ENCODE peak calls at places on chromosomes 11 and 22, in nine cellular contexts. One of them, this sample, is unnamed.

GRCh38 chr11:19868281-19868821 is 155.7 kb downstream of the NAV2 start:
- DNase-seq in activated CD8-positive, alpha-beta memory T cell treated with anti-CD3 and anti-CD28 coated beads for 24 hours: no peak
- DNase-seq in DMS153: peak; percentile 54
- DNase-seq in GF-D8: no peak
- DNase-seq in neural crest cell: no peak
- DNase-seq in left ventricle myocardium superior: peak; percentile 37
- DNase-seq in NCI-H146: peak; percentile 26
- DNase-seq in CD8-positive, alpha-beta T cell: no peak
- DNase-seq in HepG2: no peak
- DNase-seq in this sample: no peak

GRCh38 chr11:111360150-111361043 is 18.7 kb downstream of the POU2AF1 start:
- DNase-seq in neural crest cell: no peak
- DNase-seq in GF-D8: no peak
- DNase-seq in HepG2: peak; percentile 99
- DNase-seq in left ventricle myocardium superior: no peak
- DNase-seq in activated CD8-positive, alpha-beta memory T cell treated with anti-CD3 and anti-CD28 coated beads for 24 hours: no peak
- DNase-seq in NCI-H146: peak; percentile 30
- DNase-seq in CD8-positive, alpha-beta T cell: no peak
- DNase-seq in DMS153: no peak
- DNase-seq in this sample: no peak

GRCh38 chr11:44775366-44776356 is 48.9 kb downstream of the TSPAN18 start:
- DNase-seq in CD8-positive, alpha-beta T cell: peak; percentile 10
- DNase-seq in DMS153: peak; percentile 41
- DNase-seq in left ventricle myocardium superior: peak; percentile 56
- DNase-seq in NCI-H146: peak; percentile 39
- DNase-seq in neural crest cell: peak; percentile 45
- DNase-seq in activated CD8-positive, alpha-beta memory T cell treated with anti-CD3 and anti-CD28 coated beads for 24 hours: peak; percentile 82
- DNase-seq in GF-D8: no peak
- DNase-seq in HepG2: peak; percentile 39
- DNase-seq in this sample: peak; percentile 82

GRCh38 chr22:42648368-42649260 is 578 bp downstream of the CYB5R3 start:
- DNase-seq in NCI-H146: peak; percentile 49
- DNase-seq in DMS153: no peak
- DNase-seq in CD8-positive, alpha-beta T cell: peak; percentile 15
- DNase-seq in activated CD8-positive, alpha-beta memory T cell treated with anti-CD3 and anti-CD28 coated beads for 24 hours: peak; percentile 77
- DNase-seq in left ventricle myocardium superior: peak; percentile 80
- DNase-seq in neural crest cell: no peak
- DNase-seq in GF-D8: no peak
- DNase-seq in HepG2: peak; percentile 82
- DNase-seq in this sample: no peak

GRCh38 chr22:44455151-44455962 is 42.7 kb downstream of the RTL6 start:
- DNase-seq in activated CD8-positive, alpha-beta memory T cell treated with anti-CD3 and anti-CD28 coated beads for 24 hours: peak; percentile 83
- DNase-seq in left ventricle myocardium superior: no peak
- DNase-seq in NCI-H146: peak; percentile 50
- DNase-seq in neural crest cell: no peak
- DNase-seq in HepG2: no peak
- DNase-seq in GF-D8: no peak
- DNase-seq in DMS153: peak; percentile 58
- DNase-seq in CD8-positive, alpha-beta T cell: peak; percentile 40
- DNase-seq in this sample: peak; percentile 15

GRCh38 chr11:110973401-110973980 is 261.3 kb upstream of the ARHGAP20 start:
- DNase-seq in CD8-positive, alpha-beta T cell: no peak
- DNase-seq in HepG2: no peak
- DNase-seq in neural crest cell: no peak
- DNase-seq in GF-D8: no peak
- DNase-seq in activated CD8-positive, alpha-beta memory T cell treated with anti-CD3 and anti-CD28 coated beads for 24 hours: no peak
- DNase-seq in DMS153: no peak
- DNase-seq in NCI-H146: no peak
- DNase-seq in left ventricle myocardium superior: no peak
- DNase-seq in this sample: no peak

GRCh38 chr11:121134758-121135312 is 33.8 kb downstream of the TECTA start:
- DNase-seq in left ventricle myocardium superior: peak; percentile 45
- DNase-seq in CD8-positive, alpha-beta T cell: no peak
- DNase-seq in HepG2: no peak
- DNase-seq in activated CD8-positive, alpha-beta memory T cell treated with anti-CD3 and anti-CD28 coated beads for 24 hours: no peak
- DNase-seq in neural crest cell: no peak
- DNase-seq in DMS153: no peak
- DNase-seq in GF-D8: no peak
- DNase-seq in NCI-H146: no peak
- DNase-seq in this sample: no peak

GRCh38 chr11:4195909-4196308 is 101.3 kb downstream of the RRM1 start:
- DNase-seq in neural crest cell: no peak
- DNase-seq in activated CD8-positive, alpha-beta memory T cell treated with anti-CD3 and anti-CD28 coated beads for 24 hours: no peak
- DNase-seq in left ventricle myocardium superior: no peak
- DNase-seq in DMS153: no peak
- DNase-seq in NCI-H146: no peak
- DNase-seq in GF-D8: no peak
- DNase-seq in HepG2: no peak
- DNase-seq in CD8-positive, alpha-beta T cell: no peak
- DNase-seq in this sample: no peak

GRCh38 chr11:69911310-69912160 is 92.3 kb upstream of the FGF3 start:
- DNase-seq in GF-D8: no peak
- DNase-seq in left ventricle myocardium superior: peak; percentile 27
- DNase-seq in neural crest cell: no peak
- DNase-seq in NCI-H146: no peak
- DNase-seq in activated CD8-positive, alpha-beta memory T cell treated with anti-CD3 and anti-CD28 coated beads for 24 hours: no peak
- DNase-seq in CD8-positive, alpha-beta T cell: no peak
- DNase-seq in HepG2: no peak
- DNase-seq in DMS153: no peak
- DNase-seq in this sample: no peak

GRCh38 chr11:70569173-70569890 is 171.0 kb downstream of the CTTN start:
- DNase-seq in NCI-H146: no peak
- DNase-seq in GF-D8: no peak
- DNase-seq in left ventricle myocardium superior: no peak
- DNase-seq in HepG2: no peak
- DNase-seq in activated CD8-positive, alpha-beta memory T cell treated with anti-CD3 and anti-CD28 coated beads for 24 hours: no peak
- DNase-seq in DMS153: no peak
- DNase-seq in CD8-positive, alpha-beta T cell: no peak
- DNase-seq in neural crest cell: no peak
- DNase-seq in this sample: no peak

GRCh38 chr11:124793466-124794278 is 6.5 kb downstream of the MSANTD2 start:
- DNase-seq in HepG2: peak; percentile 51
- DNase-seq in left ventricle myocardium superior: no peak
- DNase-seq in DMS153: no peak
- DNase-seq in NCI-H146: peak; percentile 42
- DNase-seq in neural crest cell: no peak
- DNase-seq in GF-D8: peak; percentile 82
- DNase-seq in activated CD8-positive, alpha-beta memory T cell treated with anti-CD3 and anti-CD28 coated beads for 24 hours: no peak
- DNase-seq in CD8-positive, alpha-beta T cell: no peak
- DNase-seq in this sample: peak; percentile 43

GRCh38 chr22:20115691-20116375 is at the start of gene RANBP1:
- DNase-seq in left ventricle myocardium superior: peak; percentile 37
- DNase-seq in GF-D8: no peak
- DNase-seq in DMS153: no peak
- DNase-seq in NCI-H146: no peak
- DNase-seq in HepG2: no peak
- DNase-seq in activated CD8-positive, alpha-beta memory T cell treated with anti-CD3 and anti-CD28 coated beads for 24 hours: no peak
- DNase-seq in CD8-positive, alpha-beta T cell: no peak
- DNase-seq in neural crest cell: no peak
- DNase-seq in this sample: no peak

GRCh38 chr11:117720061-117720511 is 76.9 kb downstream of the DSCAML1 start:
- DNase-seq in GF-D8: no peak
- DNase-seq in neural crest cell: peak; percentile 27
- DNase-seq in HepG2: no peak
- DNase-seq in NCI-H146: no peak
- DNase-seq in left ventricle myocardium superior: no peak
- DNase-seq in CD8-positive, alpha-beta T cell: no peak
- DNase-seq in activated CD8-positive, alpha-beta memory T cell treated with anti-CD3 and anti-CD28 coated beads for 24 hours: no peak
- DNase-seq in DMS153: no peak
- DNase-seq in this sample: no peak

GRCh38 chr22:29041408-29041807 is 20.2 kb downstream of the C22orf31 start:
- DNase-seq in GF-D8: no peak
- DNase-seq in HepG2: no peak
- DNase-seq in left ventricle myocardium superior: no peak
- DNase-seq in DMS153: no peak
- DNase-seq in NCI-H146: no peak
- DNase-seq in activated CD8-positive, alpha-beta memory T cell treated with anti-CD3 and anti-CD28 coated beads for 24 hours: no peak
- DNase-seq in CD8-positive, alpha-beta T cell: no peak
- DNase-seq in neural crest cell: no peak
- DNase-seq in this sample: no peak

GRCh38 chr22:31496735-31497146 is 405 bp downstream of the SFI1 start:
- DNase-seq in GF-D8: no peak
- DNase-seq in NCI-H146: peak; percentile 37
- DNase-seq in CD8-positive, alpha-beta T cell: peak; percentile 19
- DNase-seq in activated CD8-positive, alpha-beta memory T cell treated with anti-CD3 and anti-CD28 coated beads for 24 hours: no peak
- DNase-seq in neural crest cell: no peak
- DNase-seq in DMS153: no peak
- DNase-seq in left ventricle myocardium superior: peak; percentile 45
- DNase-seq in HepG2: no peak
- DNase-seq in this sample: peak; percentile 65

GRCh38 chr22:38696606-38697005 is 4.1 kb downstream of the JOSD1 start:
- DNase-seq in CD8-positive, alpha-beta T cell: no peak
- DNase-seq in DMS153: no peak
- DNase-seq in left ventricle myocardium superior: no peak
- DNase-seq in neural crest cell: no peak
- DNase-seq in GF-D8: no peak
- DNase-seq in NCI-H146: no peak
- DNase-seq in activated CD8-positive, alpha-beta memory T cell treated with anti-CD3 and anti-CD28 coated beads for 24 hours: no peak
- DNase-seq in HepG2: peak; percentile 53
- DNase-seq in this sample: no peak

GRCh38 chr22:23178512-23179254 is 1.6 kb upstream of the BCR start:
- DNase-seq in NCI-H146: peak; percentile 40
- DNase-seq in activated CD8-positive, alpha-beta memory T cell treated with anti-CD3 and anti-CD28 coated beads for 24 hours: peak; percentile 87
- DNase-seq in neural crest cell: peak; percentile 76
- DNase-seq in left ventricle myocardium superior: peak; percentile 76
- DNase-seq in GF-D8: peak; percentile 12
- DNase-seq in DMS153: peak; percentile 45
- DNase-seq in HepG2: no peak
- DNase-seq in CD8-positive, alpha-beta T cell: peak; percentile 35
- DNase-seq in this sample: peak; percentile 89

GRCh38 chr11:6116638-6117037 is 9.2 kb downstream of the OR56B4 start:
- DNase-seq in NCI-H146: no peak
- DNase-seq in CD8-positive, alpha-beta T cell: no peak
- DNase-seq in activated CD8-positive, alpha-beta memory T cell treated with anti-CD3 and anti-CD28 coated beads for 24 hours: no peak
- DNase-seq in DMS153: no peak
- DNase-seq in left ventricle myocardium superior: no peak
- DNase-seq in neural crest cell: no peak
- DNase-seq in GF-D8: no peak
- DNase-seq in HepG2: no peak
- DNase-seq in this sample: no peak

This sample was measured in D341Med.